ENCODE peak calls at places on chromosomes 6 and 20, in ten cellular contexts. F, V, Y, B, Q, P, H, M, X and T are unnamed samples.

GRCh38 chr20:51011479-51011878 is 11.4 kb downstream of the KCNG1 start:
- DNase-seq in F (no peak), V (no peak), Y (no peak), B (no peak), Q (no peak), P (no peak), H (no peak), M (no peak), X (no peak), T (no peak)

GRCh38 chr6:53359843-53360834 is 11.4 kb upstream of the ELOVL5 start:
- DNase-seq in F (peak; percentile 13), V (no peak), Y (no peak), B (no peak), Q (peak; percentile 18), P (no peak), H (no peak), M (no peak), X (peak; percentile 83), T (no peak)

GRCh38 chr6:132218063-132218696 is 183.1 kb downstream of the MOXD1 start:
- DNase-seq in F (peak; percentile 63), V (no peak), Y (no peak), B (peak; percentile 3), Q (no peak), P (no peak), H (no peak), M (no peak), X (peak; percentile 25), T (peak; percentile 14)

GRCh38 chr20:61253264-61253639 is 1.2 kb downstream of the CDH4 start:
- DNase-seq in F (no peak), V (no peak), Y (no peak), B (no peak), Q (no peak), P (no peak), H (no peak), M (no peak), X (no peak), T (no peak)

GRCh38 chr6:140201787-140202458 is 827.5 kb upstream of the CITED2 start:
- DNase-seq in F (no peak), V (no peak), Y (no peak), B (no peak), Q (no peak), P (no peak), H (no peak), M (no peak), X (no peak), T (no peak)

GRCh38 chr20:53899351-53900167 is 170.8 kb downstream of the BCAS1 start:
- DNase-seq in F (peak; percentile 47), V (peak; percentile 46), Y (peak; percentile 86), B (no peak), Q (peak; percentile 87), P (peak; percentile 21), H (peak; percentile 43), M (no peak), X (no peak), T (peak; percentile 26)

GRCh38 chr6:42532038-42532669 is 31.7 kb upstream of the UBR2 start:
- DNase-seq in F (peak; percentile 37), V (no peak), Y (no peak), B (peak; percentile 79), Q (peak; percentile 35), P (no peak), H (peak; percentile 24), M (no peak), X (peak; percentile 64), T (no peak)

GRCh38 chr6:15017251-15017650 is 228.6 kb upstream of the JARID2 start:
- DNase-seq in F (no peak), V (no peak), Y (no peak), B (no peak), Q (no peak), P (no peak), H (no peak), M (no peak), X (no peak), T (no peak)

GRCh38 chr6:69835414-69836179 is 30.8 kb upstream of the COL19A1 start:
- DNase-seq in F (peak; percentile 59), V (no peak), Y (no peak), B (peak; percentile 56), Q (peak; percentile 32), P (no peak), H (peak; percentile 16), M (no peak), X (peak; percentile 41), T (peak; percentile 92)

GRCh38 chr6:14897836-14898235 is 348.0 kb upstream of the JARID2 start:
- DNase-seq in F (no peak), V (no peak), Y (no peak), B (no peak), Q (no peak), P (no peak), H (no peak), M (no peak), X (no peak), T (no peak)

GRCh38 chr6:159981591-159982245 is 12.8 kb downstream of the IGF2R start:
- DNase-seq in F (peak; percentile 97), V (peak; percentile 61), Y (peak; percentile 89), B (no peak), Q (no peak), P (no peak), H (peak; percentile 31), M (no peak), X (no peak), T (no peak)

GRCh38 chr20:57432874-57433491 is 41.8 kb downstream of the RBM38 start:
- DNase-seq in F (no peak), V (peak; percentile 78), Y (peak; percentile 95), B (no peak), Q (no peak), P (no peak), H (no peak), M (no peak), X (no peak), T (no peak)

GRCh38 chr20:53493201-53493908 is 100.3 kb downstream of the ZNF217 start:
- DNase-seq in F (no peak), V (no peak), Y (no peak), B (no peak), Q (no peak), P (no peak), H (no peak), M (no peak), X (no peak), T (peak; percentile 90)

GRCh38 chr6:167893416-167893815 is 66.7 kb downstream of the AFDN start:
- DNase-seq in F (no peak), V (no peak), Y (no peak), B (peak; percentile 10), Q (no peak), P (no peak), H (no peak), M (no peak), X (peak; percentile 6), T (no peak)

GRCh38 chr20:57596358-57596757 is 23.9 kb downstream of the ZBP1 start:
- DNase-seq in F (no peak), V (no peak), Y (no peak), B (no peak), Q (no peak), P (no peak), H (no peak), M (no peak), X (no peak), T (no peak)

GRCh38 chr6:138716971-138717370 is 56.6 kb upstream of the CCDC28A start:
- DNase-seq in F (no peak), V (no peak), Y (no peak), B (no peak), Q (no peak), P (no peak), H (no peak), M (no peak), X (no peak), T (no peak)

GRCh38 chr6:91352285-91352684 is 765.4 kb upstream of the MAP3K7 start:
- DNase-seq in F (no peak), V (no peak), Y (no peak), B (no peak), Q (no peak), P (no peak), H (no peak), M (no peak), X (no peak), T (no peak)

GRCh38 chr20:32465092-32465900 is 107.2 kb downstream of the ASXL1 start:
- DNase-seq in F (peak; percentile 88), V (peak; percentile 90), Y (peak; percentile 86), B (no peak), Q (no peak), P (no peak), H (no peak), M (peak; percentile 79), X (peak; percentile 98), T (no peak)

GRCh38 chr6:38802497-38802896 is 87.4 kb downstream of the DNAH8 start:
- DNase-seq in F (no peak), V (no peak), Y (no peak), B (no peak), Q (no peak), P (no peak), H (no peak), M (no peak), X (no peak), T (no peak)

GRCh38 chr20:2871111-2871465 is 2.2 kb upstream of the PTPRA start:
- DNase-seq in F (peak; percentile 25), V (no peak), Y (no peak), B (no peak), Q (no peak), P (no peak), H (no peak), M (no peak), X (no peak), T (no peak)

GRCh38 chr6:113809818-113810217 is 47.3 kb upstream of the MARCKS start:
- DNase-seq in F (no peak), V (no peak), Y (no peak), B (no peak), Q (no peak), P (no peak), H (no peak), M (no peak), X (no peak), T (no peak)

GRCh38 chr20:49285813-49286494 is 8.1 kb upstream of the ZNFX1 start:
- DNase-seq in F (no peak), V (no peak), Y (no peak), B (no peak), Q (no peak), P (no peak), H (no peak), M (no peak), X (no peak), T (no peak)
- H3K9me3 ChIP-seq in F (no peaks in the 10 kb centered on the region), V (peaks cover 25% of the 10 kb centered on the region), Y (peaks cover 68% of the 10 kb centered on the region), B (no peaks in the 10 kb centered on the region), Q (no peaks in the 10 kb centered on the region), P (peaks cover 14% of the 10 kb centered on the region), H (no peaks in the 10 kb centered on the region), M (peaks cover 74% of the 10 kb centered on the region), X (no peaks in the 10 kb centered on the region), T (no peaks in the 10 kb centered on the region)

GRCh38 chr6:110878751-110879539 is 4.4 kb downstream of the AMD1 start:
- DNase-seq in F (peak; percentile 21), V (no peak), Y (no peak), B (no peak), Q (peak; percentile 36), P (no peak), H (peak; percentile 19), M (no peak), X (no peak), T (no peak)
- TF ChIP-seq POLR2AphosphoS5 in F (no peak), V (no peak), Y (peak; percentile 23), B (no peak), Q (no peak), P (no peak), H (no peak), M (no peak), X (no peak), T (no peak)

GRCh38 chr6:12601881-12602280 is 114.7 kb upstream of the PHACTR1 start:
- DNase-seq in F (peak; percentile 63), V (no peak), Y (no peak), B (no peak), Q (no peak), P (no peak), H (no peak), M (no peak), X (no peak), T (no peak)
- H3K9me3 ChIP-seq in F (no peaks in the 10 kb centered on the region), V (no peaks in the 10 kb centered on the region), Y (no peaks in the 10 kb centered on the region), B (no peaks in the 10 kb centered on the region), Q (no peaks in the 10 kb centered on the region), P (no peaks in the 10 kb centered on the region), H (no peaks in the 10 kb centered on the region), M (no peaks in the 10 kb centered on the region), X (no peaks in the 10 kb centered on the region), T (no peaks in the 10 kb centered on the region)

GRCh38 chr20:14741616-14742015 is 404.2 kb upstream of the FLRT3 start:
- DNase-seq in F (no peak), V (no peak), Y (no peak), B (no peak), Q (no peak), P (no peak), H (no peak), M (no peak), X (no peak), T (no peak)
- TF ChIP-seq POLR2AphosphoS5 in F (no peak), V (no peak), Y (no peak), B (no peak), Q (no peak), P (no peak), H (no peak), M (no peak), X (no peak), T (no peak)